ENCODE peak calls at places on chromosomes 6 and 20, in eight cellular contexts. K is suprapubic skin, N is left ventricle myocardium inferior, E is HT1080, D is HCT116, A is EL, O is HEK293T, T is Panc1. H is an unnamed sample.

GRCh38 chr6:138250513-138251247 is 32.4 kb upstream of the PBOV1 start:
- DNase-seq in E (peak), K (no peak), T (no peak), O (no peak), N (peak), A (peak), D (no peak), H (no peak)

GRCh38 chr20:64036346-64037198 is 590 bp downstream of the C20orf204 start:
- DNase-seq in D (no peak), N (no peak), A (no peak), T (no peak), E (peak), O (no peak), K (no peak), H (no peak)

GRCh38 chr20:17504326-17504897 is 26.8 kb downstream of the BFSP1 start:
- DNase-seq in D (no peak), N (no peak), O (peak), T (no peak), A (no peak), K (peak), E (no peak), H (no peak)

GRCh38 chr6:99618649-99619408 is 12.2 kb downstream of the PRDM13 start:
- DNase-seq in T (no peak), O (no peak), E (no peak), K (no peak), D (no peak), N (no peak), A (no peak), H (no peak)

GRCh38 chr20:10319855-10320254 is 101.2 kb downstream of the SNAP25 start:
- DNase-seq in K (no peak), A (no peak), T (no peak), D (no peak), O (no peak), E (no peak), N (no peak), H (no peak)

GRCh38 chr6:21997414-21998037 is 299.3 kb downstream of the PRL start:
- DNase-seq in N (no peak), E (no peak), T (no peak), D (no peak), K (no peak), O (no peak), A (no peak), H (no peak)

GRCh38 chr6:14671261-14671681 is 553.7 kb downstream of the CD83 start:
- DNase-seq in D (no peak), T (no peak), N (peak), E (peak), A (no peak), K (no peak), O (no peak), H (no peak)

GRCh38 chr6:41674231-41675000 is 36.1 kb downstream of the MDFI start:
- DNase-seq in A (no peak), T (no peak), O (no peak), K (no peak), D (no peak), N (no peak), E (no peak), H (no peak)

GRCh38 chr6:32202186-32202585 is 9.7 kb upstream of the GPSM3 start:
- DNase-seq in N (no peak), D (no peak), A (no peak), E (no peak), O (no peak), K (no peak), T (no peak), H (peak)

GRCh38 chr6:28134015-28134414 is 7.7 kb upstream of the ZKSCAN8 start:
- DNase-seq in A (peak), O (no peak), D (peak), T (peak), K (no peak), E (peak), N (no peak), H (no peak)

GRCh38 chr20:31720486-31721407 is 1.9 kb downstream of the BCL2L1 start:
- DNase-seq in D (no peak), O (no peak), N (no peak), K (no peak), T (no peak), E (no peak), A (peak), H (no peak)

GRCh38 chr6:3500262-3501001 is 43.6 kb upstream of the SLC22A23 start:
- DNase-seq in K (no peak), A (peak), N (no peak), O (no peak), T (no peak), D (no peak), E (no peak), H (no peak)

GRCh38 chr6:20724443-20724842 is 190.2 kb downstream of the CDKAL1 start:
- DNase-seq in N (no peak), K (no peak), E (no peak), T (no peak), A (no peak), D (no peak), O (no peak), H (no peak)

GRCh38 chr6:120077489-120077888 is 727.9 kb upstream of the MAN1A1 start:
- DNase-seq in E (peak), T (no peak), K (no peak), N (no peak), O (peak), A (peak), D (peak), H (no peak)

GRCh38 chr6:52201493-52201892 is 15.3 kb downstream of the IL17A start:
- DNase-seq in T (no peak), D (no peak), E (no peak), N (no peak), K (no peak), A (no peak), O (no peak), H (no peak)

GRCh38 chr6:57303931-57304681 is 13.3 kb upstream of the PRIM2 start:
- DNase-seq in K (no peak), D (no peak), A (peak), T (no peak), O (no peak), E (no peak), N (no peak), H (no peak)

GRCh38 chr6:39128106-39128505 is 13.1 kb upstream of the SAYSD1 start:
- DNase-seq in D (no peak), T (no peak), E (no peak), N (no peak), O (no peak), K (no peak), A (no peak), H (no peak)

GRCh38 chr6:161355731-161356130 is 81.9 kb upstream of the AGPAT4 start:
- DNase-seq in N (no peak), D (no peak), O (no peak), K (no peak), T (no peak), E (no peak), A (no peak), H (no peak)

GRCh38 chr20:1965520-1966278 is 28.2 kb downstream of the PDYN start:
- DNase-seq in E (peak), N (peak), A (peak), K (peak), T (peak), D (peak), O (peak), H (peak)

GRCh38 chr20:46746972-46747371 is 37.5 kb downstream of the SLC2A10 start:
- DNase-seq in T (no peak), K (no peak), A (peak), E (peak), D (peak), O (no peak), N (no peak), H (no peak)

GRCh38 chr20:43992885-43993284 is 78.2 kb downstream of the TOX2 start:
- DNase-seq in E (no peak), N (no peak), T (no peak), K (peak), O (no peak), D (no peak), A (no peak), H (no peak)

GRCh38 chr6:28725890-28726348 is 197.9 kb downstream of the TRIM27 start:
- DNase-seq in T (no peak), E (peak), K (no peak), A (peak), N (no peak), O (peak), D (no peak), H (no peak)

GRCh38 chr6:2625581-2625980 is 125.1 kb downstream of the MYLK4 start:
- DNase-seq in D (no peak), E (no peak), O (no peak), A (no peak), K (no peak), N (no peak), T (no peak), H (no peak)

GRCh38 chr6:24847402-24847801 is 48.7 kb upstream of the ARMH2 start:
- DNase-seq in K (no peak), D (no peak), T (no peak), O (no peak), E (no peak), A (no peak), N (no peak), H (no peak)

GRCh38 chr20:21244808-21245207 is 58.3 kb upstream of the XRN2 start:
- DNase-seq in K (no peak), E (no peak), N (no peak), A (no peak), D (no peak), O (no peak), T (no peak), H (no peak)

GRCh38 chr20:63138855-63139341 is 77.0 kb downstream of the YTHDF1 start:
- DNase-seq in A (no peak), E (peak), T (no peak), N (no peak), O (no peak), K (no peak), D (no peak), H (no peak)

GRCh38 chr6:16961577-16961976 is 140.3 kb upstream of the STMND1 start:
- DNase-seq in T (no peak), D (no peak), K (no peak), O (no peak), N (no peak), E (peak), A (peak), H (no peak)

GRCh38 chr20:62831854-62832211 is 15.0 kb downstream of the COL9A3 start:
- DNase-seq in A (no peak), T (no peak), O (no peak), E (no peak), D (no peak), N (no peak), K (no peak), H (no peak)